ENCODE peak calls at places on chromosomes 11 and 22, in ten cellular contexts. E is tibial artery, O is endothelial cell of umbilical vein, L is body of pancreas, V is psoas muscle, S is bronchial epithelial cell, W is GM12864, R is upper lobe of right lung, H is lower lobe of right lung, J is endothelial cell. C is an unnamed sample.

GRCh38 chr11:60511393-60511792 is 3.8 kb upstream of the MS4A13 start:
- DNase-seq in H (no peak), J (no peak), L (no peak), O (no peak), R (no peak), W (no peak), E (no peak), S (no peak), V (no peak), C (no peak)

GRCh38 chr22:32327596-32328171 is 30.0 kb upstream of the RFPL3 start:
- DNase-seq in V (no peak), E (no peak), R (peak; percentile 49), S (no peak), H (no peak), L (no peak), J (no peak), O (no peak), W (no peak), C (no peak)

GRCh38 chr11:81270686-81271085 is 1463.0 kb downstream of the FAM181B start:
- DNase-seq in H (no peak), O (no peak), V (no peak), W (no peak), E (no peak), L (no peak), S (peak; percentile 53), J (no peak), R (no peak), C (no peak)

GRCh38 chr11:33402066-33402465 is 144.9 kb downstream of the HIPK3 start:
- DNase-seq in L (no peak), E (no peak), H (no peak), W (no peak), R (no peak), O (no peak), V (no peak), S (no peak), J (no peak), C (no peak)

GRCh38 chr11:95283653-95284052 is 52.7 kb upstream of the SESN3 start:
- DNase-seq in E (no peak), O (no peak), R (no peak), L (no peak), H (no peak), V (no peak), S (peak; percentile 95), W (no peak), J (no peak), C (no peak)

GRCh38 chr11:8086001-8086479 is 5.0 kb downstream of the TUB start:
- DNase-seq in W (no peak), V (no peak), O (no peak), S (no peak), J (no peak), L (no peak), H (no peak), E (no peak), R (no peak), C (no peak)

GRCh38 chr11:66904055-66904454 is 47.2 kb downstream of the LRFN4 start:
- DNase-seq in L (peak; percentile 21), E (no peak), J (no peak), O (peak; percentile 24), H (no peak), S (peak; percentile 64), W (no peak), V (no peak), R (no peak), C (no peak)

GRCh38 chr22:30863161-30863833 is 105.3 kb downstream of the MORC2 start:
- DNase-seq in R (peak; percentile 42), V (no peak), L (no peak), S (no peak), H (no peak), O (no peak), E (peak; percentile 9), J (no peak), W (no peak), C (no peak)

GRCh38 chr11:118232659-118233058 is 7.8 kb upstream of the JAML start:
- DNase-seq in E (no peak), W (no peak), S (peak; percentile 82), H (no peak), J (no peak), O (no peak), L (no peak), R (no peak), V (no peak), C (no peak)

GRCh38 chr22:50568626-50569025 is 5.9 kb upstream of the SYCE3 start:
- DNase-seq in O (no peak), V (no peak), R (no peak), S (peak; percentile 42), H (no peak), L (peak; percentile 56), E (no peak), W (no peak), J (no peak), C (no peak)

GRCh38 chr11:1573077-1573846 is 1.2 kb upstream of the DUSP8 start:
- DNase-seq in S (no peak), W (no peak), J (peak; percentile 16), L (peak; percentile 78), O (no peak), R (peak; percentile 73), V (no peak), E (peak; percentile 21), H (no peak), C (no peak)

GRCh38 chr22:46604306-46604690 is 15.9 kb upstream of the GRAMD4 start:
- DNase-seq in J (no peak), V (no peak), H (peak; percentile 70), L (no peak), O (no peak), R (no peak), E (peak; percentile 72), W (peak; percentile 27), S (no peak), C (no peak)

DNA sequence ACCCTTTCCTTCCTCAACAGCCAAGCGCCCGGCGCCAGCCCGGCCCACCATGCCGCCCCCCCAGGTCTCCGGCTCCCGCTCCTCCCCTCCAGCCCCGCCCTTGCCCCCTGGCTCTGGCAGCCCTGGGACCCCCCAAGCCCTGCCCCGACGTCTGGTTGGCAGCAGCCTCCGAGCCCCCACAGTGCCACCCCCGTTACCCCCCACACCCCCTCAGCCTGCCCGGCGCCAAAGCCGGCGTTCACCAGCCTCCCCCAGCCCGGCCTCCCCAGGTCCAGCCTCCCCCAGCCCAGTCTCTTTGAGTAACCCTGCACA is 3.3 kb upstream of the PDXP start:
- DNase-seq in R (no peak), J (no peak), W (no peak), O (no peak), L (no peak), V (no peak), H (no peak), E (no peak), S (no peak), C (no peak)
- TF ChIP-seq CTCF in R (no peak), J (no peak), W (no peak), O (no peak), L (no peak), V (no peak), H (no peak), E (no peak), S (no peak), C (no peak)

GRCh38 chr11:48248902-48249301 is 4.0 kb downstream of the OR4X2 start:
- DNase-seq in H (no peak), S (no peak), W (no peak), R (no peak), V (no peak), O (no peak), J (no peak), E (no peak), L (no peak), C (no peak)

GRCh38 chr11:48242501-48242900 is 2.4 kb upstream of the OR4X2 start:
- DNase-seq in O (no peak), H (no peak), J (no peak), R (no peak), L (no peak), S (no peak), E (no peak), W (no peak), V (no peak), C (no peak)

GRCh38 chr11:48244804-48245203 is at the start of gene OR4X2:
- DNase-seq in O (no peak), H (no peak), R (no peak), W (no peak), E (no peak), S (no peak), L (no peak), J (no peak), V (no peak), C (no peak)
- TF ChIP-seq CTCF in O (no peak), H (no peak), R (no peak), W (no peak), E (no peak), S (no peak), L (no peak), J (no peak), V (no peak), C (no peak)

GRCh38 chr11:69291459-69292110 is 2.4 kb upstream of the MYEOV start:
- DNase-seq in S (no peak), W (no peak), J (no peak), O (no peak), R (no peak), L (no peak), V (no peak), H (no peak), E (no peak), C (no peak)

GRCh38 chr11:69290791-69291190 is 3.2 kb upstream of the MYEOV start:
- DNase-seq in H (peak; percentile 19), J (no peak), O (no peak), L (no peak), W (no peak), R (no peak), V (peak; percentile 32), S (no peak), E (no peak), C (no peak)

GRCh38 chr11:69293087-69293486 is 868 bp upstream of the MYEOV start:
- DNase-seq in V (peak; percentile 44), H (peak; percentile 69), J (no peak), O (no peak), R (peak; percentile 76), W (no peak), E (no peak), S (no peak), L (no peak), C (no peak)

GRCh38 chr11:69293819-69294505 is at the start of gene MYEOV:
- DNase-seq in S (peak; percentile 46), O (peak; percentile 47), R (peak; percentile 80), W (peak; percentile 53), H (peak; percentile 59), V (no peak), L (no peak), J (no peak), E (no peak), C (peak; percentile 60)

DNA sequence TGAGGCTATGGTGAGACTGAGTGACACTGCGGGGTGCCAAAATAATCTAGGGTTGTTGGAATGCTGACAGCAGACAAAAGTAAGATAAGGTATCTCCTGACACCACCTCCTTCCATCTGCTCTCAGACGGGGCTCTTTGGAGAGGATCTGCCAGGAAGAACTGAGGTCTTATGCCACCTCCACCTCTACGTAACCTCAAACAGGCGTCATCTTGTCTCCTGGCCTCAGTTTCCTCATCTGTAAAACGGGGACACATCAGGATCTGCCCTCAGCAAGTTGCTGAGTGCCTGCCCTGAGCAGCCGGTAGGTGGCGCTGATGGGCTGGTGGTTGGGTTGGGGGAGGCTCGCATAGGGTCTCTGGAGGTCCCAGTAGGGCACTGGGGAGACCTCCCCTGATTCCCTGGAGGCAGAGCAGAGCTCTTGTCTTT is 1.7 kb upstream of the MYEOV start:
- DNase-seq in J (peak; percentile 53), R (no peak), O (peak; percentile 40), E (no peak), V (peak; percentile 51), L (no peak), S (no peak), H (peak; percentile 54), W (no peak), C (peak; percentile 61)
- TF ChIP-seq CTCF in J (peak; percentile 80), R (peak; percentile 80), O (peak; percentile 85), E (peak; percentile 69), V (peak; percentile 54), L (peak; percentile 63), S (peak; percentile 82), H (peak; percentile 89), W (peak; percentile 95), C (peak; percentile 62)

GRCh38 chr11:6586434-6587359 is 16.7 kb downstream of the RRP8 start:
- DNase-seq in R (no peak), O (no peak), H (no peak), L (no peak), E (no peak), W (no peak), J (no peak), V (no peak), S (no peak), C (no peak)
- TF ChIP-seq CTCF in R (no peak), O (no peak), H (no peak), L (no peak), E (no peak), W (no peak), J (no peak), V (no peak), S (no peak), C (no peak)

C was measured in nephron progenitor cell.